ENCODE peak calls at places on chromosomes 5 and 9, in six cellular contexts. E is choroid plexus epithelial cell; L is NCI-H2029 treated with DMSO at 0.1 percent for 48 hours; U is C1 segment of cervical spinal cord; P is effector memory CD8-positive, alpha-beta T cell; O is neural progenitor cell. I is an unnamed sample.

GRCh38 chr9:130461731-130462130 is 17.0 kb downstream of the ASS1 start:
- DNase-seq in E (no peak), L (no peak), U (no peak), P (no peak), O (no peak), I (no peak)

GRCh38 chr9:88198346-88198807 is 60.1 kb upstream of the SPATA31C2 start:
- DNase-seq in E (peak), L (no peak), U (no peak), P (no peak), O (no peak), I (no peak)

GRCh38 chr5:158234323-158235158 is 375.6 kb upstream of the CLINT1 start:
- DNase-seq in E (peak), L (no peak), U (no peak), P (no peak), O (peak), I (no peak)

GRCh38 chr5:140251527-140251973 is 51.4 kb downstream of the PFDN1 start:
- DNase-seq in E (peak), L (no peak), U (no peak), P (peak), O (no peak), I (no peak)

GRCh38 chr5:156762656-156763055 is 87.4 kb upstream of the PPP1R2B start:
- DNase-seq in E (no peak), L (no peak), U (no peak), P (no peak), O (no peak), I (no peak)

GRCh38 chr5:79261907-79262306 is 26.0 kb downstream of the JMY start:
- DNase-seq in E (no peak), L (no peak), U (no peak), P (no peak), O (peak), I (no peak)

GRCh38 chr5:129098488-129099183 is 4.1 kb downstream of the ISOC1 start:
- DNase-seq in E (no peak), L (no peak), U (no peak), P (no peak), O (no peak), I (no peak)

GRCh38 chr5:143170104-143170503 is 233.4 kb downstream of the NR3C1 start:
- DNase-seq in E (no peak), L (no peak), U (no peak), P (no peak), O (no peak), I (no peak)

GRCh38 chr9:124769451-124770358 is 1.4 kb downstream of the NR6A1 start:
- DNase-seq in E (no peak), L (no peak), U (no peak), P (no peak), O (peak), I (no peak)

GRCh38 chr9:137705443-137705863 is 86.6 kb downstream of the EHMT1 start:
- DNase-seq in E (no peak), L (no peak), U (no peak), P (no peak), O (no peak), I (no peak)

GRCh38 chr5:91194861-91195460 is 188.2 kb downstream of the ARRDC3 start:
- DNase-seq in E (no peak), L (no peak), U (no peak), P (no peak), O (no peak), I (no peak)

GRCh38 chr5:105462377-105462776 is 1899.8 kb upstream of the NUDT12 start:
- DNase-seq in E (no peak), L (no peak), U (no peak), P (no peak), O (no peak), I (no peak)

GRCh38 chr5:148583421-148583965 is 70.8 kb downstream of the HTR4 start:
- DNase-seq in E (no peak), L (no peak), U (no peak), P (no peak), O (no peak), I (no peak)

GRCh38 chr5:24735284-24735683 is 90.5 kb upstream of the CDH10 start:
- DNase-seq in E (no peak), L (no peak), U (no peak), P (no peak), O (no peak), I (no peak)

GRCh38 chr5:8766448-8766847 is 779.4 kb downstream of the SEMA5A start:
- DNase-seq in E (no peak), L (no peak), U (no peak), P (no peak), O (peak), I (no peak)

GRCh38 chr5:151155149-151155776 is 2.3 kb downstream of the ANXA6 start:
- DNase-seq in E (no peak), L (no peak), U (no peak), P (peak), O (no peak), I (no peak)

GRCh38 chr9:15220658-15221310 is 86.2 kb downstream of the TTC39B start:
- DNase-seq in E (no peak), L (no peak), U (no peak), P (no peak), O (no peak), I (no peak)

GRCh38 chr9:91921371-91921770 is 28.7 kb downstream of the ROR2 start:
- DNase-seq in E (no peak), L (no peak), U (no peak), P (no peak), O (no peak), I (no peak)

GRCh38 chr9:5040730-5041389 is 55.8 kb downstream of the JAK2 start:
- DNase-seq in E (no peak), L (no peak), U (no peak), P (no peak), O (no peak), I (no peak)

GRCh38 chr5:75623846-75624245 is 12.6 kb downstream of the ANKDD1B start:
- DNase-seq in E (peak), L (no peak), U (no peak), P (no peak), O (no peak), I (no peak)

GRCh38 chr9:36128331-36128730 is 8.2 kb upstream of the GLIPR2 start:
- DNase-seq in E (no peak), L (no peak), U (no peak), P (no peak), O (no peak), I (no peak)

GRCh38 chr5:161406880-161407279 is 139.6 kb downstream of the GABRB2 start:
- DNase-seq in E (no peak), L (no peak), U (no peak), P (no peak), O (no peak), I (no peak)

GRCh38 chr5:126917918-126918623 is 112.3 kb downstream of the MARCHF3 start:
- DNase-seq in E (peak), L (peak), U (no peak), P (no peak), O (peak), I (no peak)

GRCh38 chr5:74875994-74876791 is 10.0 kb upstream of the FAM169A start:
- DNase-seq in E (no peak), L (no peak), U (no peak), P (no peak), O (no peak), I (no peak)

GRCh38 chr5:568061-568781 is 43.9 kb upstream of the CEP72 start:
- DNase-seq in E (no peak), L (no peak), U (no peak), P (no peak), O (no peak), I (no peak)

GRCh38 chr9:8733096-8733954 is 933.7 kb upstream of the DMAC1 start:
- DNase-seq in E (peak), L (peak), U (peak), P (no peak), O (peak), I (peak)

GRCh38 chr9:129058965-129059795 is 21.7 kb upstream of the DOLPP1 start:
- DNase-seq in E (peak), L (no peak), U (no peak), P (no peak), O (no peak), I (no peak)

GRCh38 chr9:134945509-134946275 is 28.0 kb upstream of the FCN1 start:
- DNase-seq in E (no peak), L (no peak), U (no peak), P (no peak), O (no peak), I (no peak)

GRCh38 chr9:132163876-132164603 is 2.2 kb downstream of the NTNG2 start:
- DNase-seq in E (peak), L (no peak), U (no peak), P (no peak), O (peak), I (no peak)

GRCh38 chr9:106893088-106893487 is 30.1 kb downstream of the ZNF462 start:
- DNase-seq in E (peak), L (no peak), U (no peak), P (no peak), O (no peak), I (no peak)

GRCh38 chr5:55895276-55895675 is 44.1 kb downstream of the IL31RA start:
- DNase-seq in E (no peak), L (no peak), U (no peak), P (no peak), O (no peak), I (no peak)

GRCh38 chr5:141547488-141547887 is 58.6 kb downstream of the PCDHGC5 start:
- DNase-seq in E (peak), L (no peak), U (no peak), P (no peak), O (peak), I (no peak)

GRCh38 chr9:127132375-127132774 is 9.9 kb upstream of the ANGPTL2 start:
- DNase-seq in E (no peak), L (no peak), U (no peak), P (no peak), O (no peak), I (no peak)

GRCh38 chr5:132008163-132008473 is 3.3 kb downstream of the ACSL6 start:
- DNase-seq in E (no peak), L (no peak), U (no peak), P (no peak), O (no peak), I (no peak)

GRCh38 chr5:53479656-53480473 is 564 bp upstream of the FST start:
- DNase-seq in E (peak), L (peak), U (no peak), P (no peak), O (peak), I (peak)